ENCODE peak calls at places on chromosomes 13 and 19, in eight cellular contexts. A is heart left ventricle, Q is heart right ventricle, N is BE2C, M is endothelial cell, Z is cardiac muscle cell, B is cardiac fibroblast, P is spleen. K is an unnamed sample.

GRCh38 chr13:111518161-111518791 is 197.8 kb downstream of the TEX29 start:
- DNase-seq in A (no peak), Q (no peak), N (no peak), M (no peak), Z (no peak), B (no peak), P (peak), K (no peak)

GRCh38 chr13:27044837-27045570 is 126.6 kb downstream of the USP12 start:
- DNase-seq in A (no peak), Q (no peak), N (no peak), M (no peak), Z (no peak), B (no peak), P (no peak), K (no peak)

GRCh38 chr13:78764665-78765064 is 105.7 kb upstream of the OBI1 start:
- DNase-seq in A (no peak), Q (no peak), N (no peak), M (no peak), Z (no peak), B (no peak), P (no peak), K (no peak)

GRCh38 chr19:33241530-33242101 is 16.0 kb upstream of the SLC7A10 start:
- DNase-seq in A (no peak), Q (peak), N (no peak), M (no peak), Z (no peak), B (no peak), P (peak), K (peak)

GRCh38 chr19:22526661-22527272 is 104.6 kb upstream of the ZNF98 start:
- DNase-seq in A (no peak), Q (no peak), N (no peak), M (no peak), Z (no peak), B (no peak), P (no peak), K (no peak)

GRCh38 chr19:8831373-8831772 is 731 bp downstream of the ZNF558 start:
- DNase-seq in A (no peak), Q (no peak), N (no peak), M (no peak), Z (no peak), B (no peak), P (no peak), K (no peak)

GRCh38 chr13:80389073-80390038 is 48.4 kb upstream of the SPRY2 start:
- DNase-seq in A (no peak), Q (no peak), N (no peak), M (no peak), Z (no peak), B (no peak), P (no peak), K (no peak)

GRCh38 chr19:16660763-16661479 is at the start of gene TMEM38A:
- DNase-seq in A (peak), Q (peak), N (peak), M (peak), Z (peak), B (no peak), P (peak), K (peak)

GRCh38 chr13:77176350-77176749 is 149.4 kb upstream of the FBXL3 start:
- DNase-seq in A (no peak), Q (no peak), N (no peak), M (no peak), Z (no peak), B (peak), P (no peak), K (no peak)

GRCh38 chr13:77351326-77351725 is 24.4 kb upstream of the MYCBP2 start:
- DNase-seq in A (no peak), Q (no peak), N (no peak), M (no peak), Z (no peak), B (no peak), P (no peak), K (no peak)

GRCh38 chr19:6216996-6217751 is 62.6 kb downstream of the MLLT1 start:
- DNase-seq in A (no peak), Q (peak), N (peak), M (no peak), Z (peak), B (no peak), P (peak), K (no peak)

GRCh38 chr13:99408703-99409000 is 92.6 kb upstream of the TM9SF2 start:
- DNase-seq in A (no peak), Q (no peak), N (no peak), M (no peak), Z (no peak), B (no peak), P (no peak), K (no peak)

GRCh38 chr13:91240341-91240740 is 107.1 kb upstream of the MIR17HG start:
- DNase-seq in A (no peak), Q (no peak), N (no peak), M (no peak), Z (no peak), B (no peak), P (no peak), K (no peak)

GRCh38 chr19:43545276-43545675 is 12.3 kb downstream of the ZNF575 start:
- DNase-seq in A (no peak), Q (no peak), N (no peak), M (no peak), Z (no peak), B (no peak), P (peak), K (no peak)

GRCh38 chr13:19810996-19811881 is 28.5 kb upstream of the PSPC1 start:
- DNase-seq in A (no peak), Q (no peak), N (no peak), M (no peak), Z (no peak), B (peak), P (peak), K (no peak)

GRCh38 chr19:10501971-10502523 is 1.1 kb downstream of the KEAP1 start:
- DNase-seq in A (peak), Q (peak), N (peak), M (peak), Z (peak), B (no peak), P (peak), K (no peak)

GRCh38 chr13:59635591-59635990 is 528.1 kb downstream of the DIAPH3 start:
- DNase-seq in A (no peak), Q (no peak), N (no peak), M (no peak), Z (peak), B (no peak), P (no peak), K (no peak)

GRCh38 chr19:15577184-15577771 is 37.7 kb upstream of the CYP4F8 start:
- DNase-seq in A (peak), Q (no peak), N (no peak), M (no peak), Z (no peak), B (no peak), P (no peak), K (no peak)

GRCh38 chr19:5693195-5694166 is 3.4 kb downstream of the RPL36 start:
- DNase-seq in A (no peak), Q (no peak), N (no peak), M (no peak), Z (no peak), B (no peak), P (peak), K (no peak)

GRCh38 chr19:13764821-13765394 is 586 bp downstream of the MRI1 start:
- DNase-seq in A (no peak), Q (no peak), N (peak), M (peak), Z (peak), B (peak), P (peak), K (no peak)

GRCh38 chr13:76884167-76884566 is 2.0 kb downstream of the KCTD12 start:
- DNase-seq in A (peak), Q (peak), N (peak), M (peak), Z (peak), B (peak), P (peak), K (no peak)

GRCh38 chr13:38103851-38104250 is 234.3 kb upstream of the TRPC4 start:
- DNase-seq in A (no peak), Q (no peak), N (no peak), M (no peak), Z (no peak), B (peak), P (no peak), K (no peak)

GRCh38 chr13:105552078-105552477 is 983.4 kb downstream of the EFNB2 start:
- DNase-seq in A (no peak), Q (no peak), N (no peak), M (no peak), Z (no peak), B (no peak), P (no peak), K (no peak)

GRCh38 chr13:78228940-78229339 is 310.3 kb upstream of the EDNRB start:
- DNase-seq in A (no peak), Q (no peak), N (no peak), M (no peak), Z (no peak), B (peak), P (no peak), K (no peak)

GRCh38 chr19:35935911-35936737 is at the start of gene LRFN3:
- DNase-seq in A (peak), Q (peak), N (peak), M (peak), Z (peak), B (peak), P (peak), K (no peak)

GRCh38 chr13:33015791-33016323 is 366 bp upstream of the KL start:
- DNase-seq in A (peak), Q (peak), N (no peak), M (peak), Z (peak), B (no peak), P (peak), K (no peak)

GRCh38 chr19:13873776-13874515 is 3.0 kb upstream of the NANOS3 start:
- DNase-seq in A (no peak), Q (no peak), N (no peak), M (no peak), Z (no peak), B (no peak), P (no peak), K (no peak)

GRCh38 chr19:39509233-39509632 is 5.7 kb upstream of the SELENOV start:
- DNase-seq in A (no peak), Q (no peak), N (no peak), M (no peak), Z (no peak), B (no peak), P (no peak), K (no peak)

GRCh38 chr19:17748884-17749638 is 2.2 kb upstream of the FCHO1 start:
- DNase-seq in A (no peak), Q (no peak), N (no peak), M (no peak), Z (no peak), B (no peak), P (no peak), K (no peak)

GRCh38 chr19:31675187-31675913 is 326.1 kb upstream of the TSHZ3 start:
- DNase-seq in A (no peak), Q (no peak), N (no peak), M (no peak), Z (no peak), B (peak), P (no peak), K (no peak)

GRCh38 chr19:3142938-3143337 is 7.1 kb downstream of the GNA15 start:
- DNase-seq in A (no peak), Q (no peak), N (no peak), M (no peak), Z (no peak), B (no peak), P (peak), K (no peak)

GRCh38 chr13:55155046-55155445 is 1985.7 kb upstream of the PRR20A start:
- DNase-seq in A (no peak), Q (no peak), N (no peak), M (no peak), Z (no peak), B (no peak), P (no peak), K (no peak)

GRCh38 chr13:42814868-42815267 is 33.5 kb downstream of the FAM216B start:
- DNase-seq in A (no peak), Q (no peak), N (peak), M (no peak), Z (no peak), B (peak), P (no peak), K (no peak)

GRCh38 chr19:49132974-49133609 is 13.7 kb downstream of the PPFIA3 start:
- DNase-seq in A (peak), Q (no peak), N (no peak), M (no peak), Z (peak), B (no peak), P (no peak), K (no peak)

GRCh38 chr19:15640294-15640903 is at the start of gene CYP4F3:
- DNase-seq in A (peak), Q (peak), N (peak), M (no peak), Z (no peak), B (no peak), P (peak), K (no peak)

DNA sequence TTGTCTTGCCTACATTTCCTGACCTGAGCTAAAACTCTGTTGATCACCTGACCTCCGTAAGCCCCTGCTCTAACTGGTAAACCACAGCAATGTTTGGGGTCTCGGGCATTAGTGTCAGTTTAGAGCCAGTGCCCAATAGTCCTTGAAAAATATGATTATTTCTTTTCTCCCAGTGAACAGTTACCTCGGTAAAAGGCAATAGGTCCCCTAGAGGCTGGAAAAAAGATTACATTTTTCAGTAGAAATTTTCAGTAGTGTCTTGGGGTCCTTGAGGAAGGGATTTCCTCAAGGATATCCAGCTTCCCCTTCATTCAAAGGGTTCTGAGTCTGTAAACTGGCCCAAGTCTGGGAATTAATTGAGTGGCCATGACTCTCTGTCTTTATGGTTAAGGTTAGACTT is 177.5 kb downstream of the SLC7A1 start:
- DNase-seq in A (no peak), Q (no peak), N (no peak), M (no peak), Z (no peak), B (no peak), P (no peak), K (no peak)
- TF ChIP-seq CTCF in A (no peak), Q (no peak), N (peak), M (peak), Z (no peak), B (no peak), P (no peak), K (no peak)

GRCh38 chr19:55674841-55675660 is at the start of gene EPN1:
- DNase-seq in A (peak), Q (peak), N (peak), M (peak), Z (peak), B (peak), P (peak), K (peak)

GRCh38 chr19:55675661-55676354 is 782 bp downstream of the EPN1 start:
- DNase-seq in A (no peak), Q (no peak), N (no peak), M (no peak), Z (no peak), B (no peak), P (no peak), K (no peak)

GRCh38 chr19:55676889-55677505 is 2.0 kb downstream of the EPN1 start:
- DNase-seq in A (no peak), Q (no peak), N (no peak), M (no peak), Z (no peak), B (no peak), P (no peak), K (no peak)

GRCh38 chr19:55677572-55678028 is 2.6 kb downstream of the EPN1 start:
- DNase-seq in A (no peak), Q (no peak), N (peak), M (peak), Z (no peak), B (no peak), P (no peak), K (no peak)

DNA sequence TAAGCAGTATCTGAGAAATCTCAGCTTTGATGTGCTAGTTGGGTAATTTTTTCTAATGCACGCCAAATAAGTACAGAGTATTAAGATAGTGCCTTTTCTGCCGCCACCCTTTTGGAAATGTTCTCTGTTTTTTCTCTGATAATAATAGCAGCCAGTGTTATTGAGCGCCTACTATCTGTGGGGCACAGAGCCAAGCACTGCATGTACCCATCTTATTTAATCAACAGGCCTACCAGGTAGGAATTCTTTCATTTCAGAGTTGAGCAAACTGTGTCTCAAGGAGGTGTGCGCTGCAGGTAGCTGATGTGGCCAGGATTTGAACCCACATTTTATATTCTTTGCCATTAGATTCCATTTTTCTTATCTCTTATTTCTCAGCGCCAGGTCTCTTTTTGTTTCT is 1.4 kb downstream of the EPN1 start:
- DNase-seq in A (no peak), Q (no peak), N (no peak), M (no peak), Z (no peak), B (peak), P (no peak), K (no peak)
- TF ChIP-seq CTCF in A (no peak), Q (no peak), N (no peak), M (no peak), Z (peak), B (peak), P (no peak), K (no peak)

DNA sequence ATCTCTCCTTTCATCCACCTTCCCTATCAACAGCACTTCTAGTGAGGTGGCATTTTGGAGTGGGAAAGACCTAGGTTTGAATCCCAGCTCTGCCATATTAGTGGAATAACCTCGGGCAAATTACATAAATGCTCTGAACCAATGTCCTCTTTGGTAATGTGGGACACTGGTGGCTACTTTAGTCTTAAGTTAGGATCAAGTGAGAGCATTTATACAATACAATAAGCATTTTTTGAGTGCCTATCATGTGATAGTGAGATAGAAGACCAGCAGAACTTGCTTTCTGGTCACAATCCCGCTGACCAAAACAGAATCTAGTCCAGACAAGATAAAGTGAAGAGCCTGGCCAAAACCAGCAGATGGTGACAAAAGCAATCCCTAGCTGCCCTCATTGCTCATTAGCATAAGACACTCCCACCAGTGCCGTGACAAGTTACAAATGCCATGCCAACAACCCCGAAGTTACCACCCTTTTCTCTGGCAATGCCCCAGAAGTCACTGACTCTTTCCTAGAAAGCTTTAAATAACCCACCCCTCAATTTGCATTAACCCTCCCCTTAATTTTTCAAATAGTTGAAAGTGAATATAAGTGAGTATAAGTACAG is 28.8 kb upstream of the KPNA3 start:
- DNase-seq in A (no peak), Q (no peak), N (peak), M (no peak), Z (no peak), B (peak), P (no peak), K (no peak)
- TF ChIP-seq CTCF in A (no peak), Q (no peak), N (peak), M (no peak), Z (no peak), B (no peak), P (no peak), K (no peak)

GRCh38 chr13:65881561-65882155 is 1348.5 kb downstream of the PCDH9 start:
- DNase-seq in A (no peak), Q (no peak), N (no peak), M (no peak), Z (no peak), B (no peak), P (no peak), K (no peak)

GRCh38 chr13:65882810-65883209 is 1347.3 kb downstream of the PCDH9 start:
- DNase-seq in A (no peak), Q (no peak), N (no peak), M (no peak), Z (no peak), B (no peak), P (no peak), K (no peak)
- TF ChIP-seq CTCF in A (no peak), Q (no peak), N (peak), M (peak), Z (peak), B (peak), P (no peak), K (no peak)

DNA sequence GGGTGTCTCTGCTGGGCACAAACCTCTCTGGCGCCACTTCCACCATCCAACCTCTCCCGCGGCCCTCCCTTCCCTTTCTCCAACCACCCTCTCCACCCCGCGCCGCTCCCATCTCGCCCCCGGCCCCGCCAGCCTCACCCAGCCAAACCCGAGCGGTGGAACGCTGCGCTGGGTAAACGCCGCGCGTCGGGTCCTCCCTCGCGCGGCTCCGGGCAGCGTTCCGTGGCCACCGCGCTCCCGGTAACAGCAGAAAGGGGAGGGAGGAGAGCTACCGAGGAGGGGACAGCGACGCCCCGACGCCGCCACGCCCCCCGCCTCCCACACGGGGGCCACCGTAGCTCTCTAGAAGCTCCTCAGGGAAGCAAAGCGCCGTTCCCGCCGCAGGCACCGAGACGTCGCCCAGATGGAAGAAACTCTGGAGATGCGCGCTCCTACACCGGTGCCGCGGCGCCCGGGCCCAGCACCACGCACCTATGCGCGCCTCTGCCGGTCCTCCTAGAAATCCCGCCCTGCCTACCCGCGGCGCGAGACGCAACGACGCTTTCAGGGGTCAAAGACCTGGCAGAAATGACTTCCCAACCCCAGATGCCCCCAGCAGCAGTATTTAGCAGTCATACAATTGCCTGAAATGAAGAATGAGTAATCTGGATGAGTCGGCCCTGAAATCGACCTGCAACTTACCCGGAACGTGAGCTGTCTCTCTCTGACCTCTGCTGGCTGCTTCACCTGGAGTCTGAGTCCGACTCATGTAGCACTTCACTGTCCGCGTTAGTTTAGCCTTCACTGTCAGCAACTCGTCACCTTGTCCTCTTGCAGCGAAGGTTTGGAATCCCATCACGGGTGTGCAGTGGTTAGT is at the start of gene RUBCNL:
- DNase-seq in A (peak), Q (no peak), N (peak), M (peak), Z (peak), B (peak), P (peak), K (no peak)
- TF ChIP-seq CTCF in A (no peak), Q (peak), N (no peak), M (no peak), Z (no peak), B (no peak), P (no peak), K (no peak)

GRCh38 chr19:28208745-28209144 is 1004.2 kb downstream of the UQCRFS1 start:
- DNase-seq in A (no peak), Q (no peak), N (no peak), M (no peak), Z (no peak), B (no peak), P (no peak), K (no peak)
- TF ChIP-seq CTCF in A (no peak), Q (no peak), N (no peak), M (no peak), Z (no peak), B (no peak), P (no peak), K (no peak)

DNA sequence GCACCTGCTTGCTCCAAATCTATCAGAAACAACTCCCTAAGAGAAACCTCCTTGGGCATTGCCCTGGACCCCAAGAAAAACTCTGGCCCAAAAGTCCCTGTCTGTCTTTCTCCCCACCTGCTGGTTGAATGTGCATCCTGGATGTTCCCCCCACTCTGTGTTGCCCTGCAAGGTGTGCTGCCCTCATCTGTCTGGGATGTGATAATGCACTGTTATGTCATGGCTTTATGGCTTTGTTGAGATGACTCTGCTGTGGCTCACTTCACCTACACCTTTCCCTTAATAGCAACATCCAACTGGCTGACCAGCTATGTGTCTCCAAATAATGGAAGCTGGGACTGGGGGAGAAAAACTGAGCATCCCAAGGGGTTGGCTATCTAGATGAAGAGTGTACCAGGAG is 2.6 kb downstream of the ZNF20 start:
- DNase-seq in A (no peak), Q (no peak), N (no peak), M (no peak), Z (no peak), B (no peak), P (no peak), K (no peak)
- TF ChIP-seq CTCF in A (peak), Q (peak), N (peak), M (no peak), Z (no peak), B (peak), P (peak), K (no peak)